ENCODE peak calls at places on chromosomes 7 and 10, in ten cellular contexts. One of them, this sample, is unnamed.

GRCh38 chr7:155951554-155952158 is 139.4 kb upstream of the SHH start:
- DNase-seq in left colon: no peak
- DNase-seq in activated naive CD8-positive, alpha-beta T cell treated with anti-CD3 and anti-CD28 coated beads, Interleukin-2, amount 50 U/mL, for 24 hours: no peak
- DNase-seq in endothelial cell: peak; percentile 1
- DNase-seq in GM23338: no peak
- DNase-seq in A172: peak; percentile 96
- DNase-seq in pulmonary artery endothelial cell: peak; percentile 74
- DNase-seq in foreskin keratinocyte: peak; percentile 98
- DNase-seq in activated naive CD4-positive, alpha-beta T cell treated with anti-CD3 and anti-CD28 coated beads for 36 hours: no peak
- DNase-seq in IMR-90: peak; percentile 86
- DNase-seq in this sample: peak; percentile 47

GRCh38 chr10:107971973-107972372 is 807.5 kb upstream of the SORCS1 start:
- DNase-seq in GM23338: no peak
- DNase-seq in left colon: no peak
- DNase-seq in IMR-90: no peak
- DNase-seq in pulmonary artery endothelial cell: no peak
- DNase-seq in activated naive CD8-positive, alpha-beta T cell treated with anti-CD3 and anti-CD28 coated beads, Interleukin-2, amount 50 U/mL, for 24 hours: no peak
- DNase-seq in foreskin keratinocyte: peak; percentile 81
- DNase-seq in A172: peak; percentile 99
- DNase-seq in activated naive CD4-positive, alpha-beta T cell treated with anti-CD3 and anti-CD28 coated beads for 36 hours: no peak
- DNase-seq in endothelial cell: no peak
- DNase-seq in this sample: no peak

GRCh38 chr10:62924344-62924748 is 108.2 kb upstream of the EGR2 start:
- DNase-seq in activated naive CD8-positive, alpha-beta T cell treated with anti-CD3 and anti-CD28 coated beads, Interleukin-2, amount 50 U/mL, for 24 hours: no peak
- DNase-seq in pulmonary artery endothelial cell: no peak
- DNase-seq in GM23338: peak; percentile 86
- DNase-seq in left colon: peak; percentile 32
- DNase-seq in foreskin keratinocyte: peak; percentile 10
- DNase-seq in IMR-90: no peak
- DNase-seq in endothelial cell: no peak
- DNase-seq in activated naive CD4-positive, alpha-beta T cell treated with anti-CD3 and anti-CD28 coated beads for 36 hours: no peak
- DNase-seq in A172: no peak
- DNase-seq in this sample: no peak

GRCh38 chr7:123867220-123867619 is 22.3 kb downstream of the HYAL4 start:
- DNase-seq in activated naive CD8-positive, alpha-beta T cell treated with anti-CD3 and anti-CD28 coated beads, Interleukin-2, amount 50 U/mL, for 24 hours: no peak
- DNase-seq in activated naive CD4-positive, alpha-beta T cell treated with anti-CD3 and anti-CD28 coated beads for 36 hours: no peak
- DNase-seq in foreskin keratinocyte: no peak
- DNase-seq in left colon: no peak
- DNase-seq in pulmonary artery endothelial cell: no peak
- DNase-seq in endothelial cell: no peak
- DNase-seq in IMR-90: peak; percentile 3
- DNase-seq in GM23338: no peak
- DNase-seq in A172: no peak
- DNase-seq in this sample: no peak

GRCh38 chr10:43396061-43396927 is 12.7 kb downstream of the HNRNPF start:
- DNase-seq in pulmonary artery endothelial cell: no peak
- DNase-seq in left colon: peak; percentile 83
- DNase-seq in activated naive CD4-positive, alpha-beta T cell treated with anti-CD3 and anti-CD28 coated beads for 36 hours: peak; percentile 87
- DNase-seq in GM23338: peak; percentile 83
- DNase-seq in A172: peak; percentile 45
- DNase-seq in foreskin keratinocyte: no peak
- DNase-seq in IMR-90: peak; percentile 58
- DNase-seq in activated naive CD8-positive, alpha-beta T cell treated with anti-CD3 and anti-CD28 coated beads, Interleukin-2, amount 50 U/mL, for 24 hours: peak; percentile 84
- DNase-seq in endothelial cell: peak; percentile 80
- DNase-seq in this sample: no peak

GRCh38 chr10:114663631-114664030 is 5.6 kb upstream of the ABLIM1 start:
- DNase-seq in A172: no peak
- DNase-seq in GM23338: peak; percentile 29
- DNase-seq in IMR-90: no peak
- DNase-seq in activated naive CD8-positive, alpha-beta T cell treated with anti-CD3 and anti-CD28 coated beads, Interleukin-2, amount 50 U/mL, for 24 hours: no peak
- DNase-seq in left colon: no peak
- DNase-seq in endothelial cell: no peak
- DNase-seq in pulmonary artery endothelial cell: no peak
- DNase-seq in foreskin keratinocyte: no peak
- DNase-seq in activated naive CD4-positive, alpha-beta T cell treated with anti-CD3 and anti-CD28 coated beads for 36 hours: no peak
- DNase-seq in this sample: no peak

GRCh38 chr10:35409094-35409582 is 72.8 kb downstream of the CCNY start:
- DNase-seq in activated naive CD4-positive, alpha-beta T cell treated with anti-CD3 and anti-CD28 coated beads for 36 hours: peak; percentile 44
- DNase-seq in activated naive CD8-positive, alpha-beta T cell treated with anti-CD3 and anti-CD28 coated beads, Interleukin-2, amount 50 U/mL, for 24 hours: peak; percentile 17
- DNase-seq in A172: peak; percentile 89
- DNase-seq in endothelial cell: no peak
- DNase-seq in IMR-90: peak; percentile 90
- DNase-seq in pulmonary artery endothelial cell: peak; percentile 58
- DNase-seq in GM23338: no peak
- DNase-seq in left colon: peak; percentile 39
- DNase-seq in foreskin keratinocyte: peak; percentile 60
- DNase-seq in this sample: no peak

GRCh38 chr7:74587435-74588126 is 69.9 kb upstream of the GTF2I start:
- DNase-seq in GM23338: peak; percentile 67
- DNase-seq in left colon: peak; percentile 84
- DNase-seq in pulmonary artery endothelial cell: peak; percentile 40
- DNase-seq in A172: peak; percentile 98
- DNase-seq in IMR-90: peak; percentile 89
- DNase-seq in activated naive CD8-positive, alpha-beta T cell treated with anti-CD3 and anti-CD28 coated beads, Interleukin-2, amount 50 U/mL, for 24 hours: no peak
- DNase-seq in activated naive CD4-positive, alpha-beta T cell treated with anti-CD3 and anti-CD28 coated beads for 36 hours: no peak
- DNase-seq in foreskin keratinocyte: no peak
- DNase-seq in endothelial cell: peak; percentile 45
- DNase-seq in this sample: peak; percentile 93

GRCh38 chr10:4771554-4772201 is 54.3 kb upstream of the AKR1E2 start:
- DNase-seq in foreskin keratinocyte: peak; percentile 51
- DNase-seq in GM23338: no peak
- DNase-seq in pulmonary artery endothelial cell: no peak
- DNase-seq in activated naive CD8-positive, alpha-beta T cell treated with anti-CD3 and anti-CD28 coated beads, Interleukin-2, amount 50 U/mL, for 24 hours: no peak
- DNase-seq in endothelial cell: no peak
- DNase-seq in A172: peak; percentile 83
- DNase-seq in left colon: no peak
- DNase-seq in IMR-90: peak; percentile 85
- DNase-seq in activated naive CD4-positive, alpha-beta T cell treated with anti-CD3 and anti-CD28 coated beads for 36 hours: no peak
- DNase-seq in this sample: no peak

GRCh38 chr10:11798862-11799735 is 24.1 kb upstream of the PROSER2 start:
- DNase-seq in pulmonary artery endothelial cell: peak; percentile 62
- DNase-seq in activated naive CD4-positive, alpha-beta T cell treated with anti-CD3 and anti-CD28 coated beads for 36 hours: no peak
- DNase-seq in A172: peak; percentile 60
- DNase-seq in GM23338: peak; percentile 65
- DNase-seq in endothelial cell: no peak
- DNase-seq in IMR-90: no peak
- DNase-seq in activated naive CD8-positive, alpha-beta T cell treated with anti-CD3 and anti-CD28 coated beads, Interleukin-2, amount 50 U/mL, for 24 hours: no peak
- DNase-seq in left colon: no peak
- DNase-seq in foreskin keratinocyte: no peak
- DNase-seq in this sample: no peak

GRCh38 chr10:92689663-92690210 is at the start of gene HHEX:
- DNase-seq in endothelial cell: peak; percentile 70
- DNase-seq in A172: no peak
- DNase-seq in activated naive CD8-positive, alpha-beta T cell treated with anti-CD3 and anti-CD28 coated beads, Interleukin-2, amount 50 U/mL, for 24 hours: peak; percentile 53
- DNase-seq in pulmonary artery endothelial cell: peak; percentile 52
- DNase-seq in GM23338: no peak
- DNase-seq in IMR-90: peak; percentile 76
- DNase-seq in left colon: peak; percentile 54
- DNase-seq in activated naive CD4-positive, alpha-beta T cell treated with anti-CD3 and anti-CD28 coated beads for 36 hours: no peak
- DNase-seq in foreskin keratinocyte: no peak
- DNase-seq in this sample: no peak

GRCh38 chr7:81611040-81611439 is 158.8 kb downstream of the HGF start:
- DNase-seq in activated naive CD4-positive, alpha-beta T cell treated with anti-CD3 and anti-CD28 coated beads for 36 hours: no peak
- DNase-seq in GM23338: peak; percentile 43
- DNase-seq in endothelial cell: no peak
- DNase-seq in IMR-90: no peak
- DNase-seq in activated naive CD8-positive, alpha-beta T cell treated with anti-CD3 and anti-CD28 coated beads, Interleukin-2, amount 50 U/mL, for 24 hours: no peak
- DNase-seq in A172: no peak
- DNase-seq in pulmonary artery endothelial cell: no peak
- DNase-seq in left colon: no peak
- DNase-seq in foreskin keratinocyte: no peak
- DNase-seq in this sample: no peak

GRCh38 chr7:116953372-116953726 is at the start of gene ST7:
- DNase-seq in IMR-90: peak; percentile 68
- DNase-seq in activated naive CD4-positive, alpha-beta T cell treated with anti-CD3 and anti-CD28 coated beads for 36 hours: peak; percentile 66
- DNase-seq in activated naive CD8-positive, alpha-beta T cell treated with anti-CD3 and anti-CD28 coated beads, Interleukin-2, amount 50 U/mL, for 24 hours: peak; percentile 64
- DNase-seq in left colon: peak; percentile 33
- DNase-seq in foreskin keratinocyte: peak; percentile 58
- DNase-seq in GM23338: peak; percentile 63
- DNase-seq in pulmonary artery endothelial cell: no peak
- DNase-seq in endothelial cell: peak; percentile 44
- DNase-seq in A172: peak; percentile 50
- DNase-seq in this sample: peak; percentile 67

GRCh38 chr10:124746992-124747391 is 2.8 kb upstream of the FAM53B start:
- DNase-seq in endothelial cell: no peak
- DNase-seq in left colon: no peak
- DNase-seq in foreskin keratinocyte: no peak
- DNase-seq in A172: no peak
- DNase-seq in pulmonary artery endothelial cell: no peak
- DNase-seq in GM23338: no peak
- DNase-seq in IMR-90: no peak
- DNase-seq in activated naive CD8-positive, alpha-beta T cell treated with anti-CD3 and anti-CD28 coated beads, Interleukin-2, amount 50 U/mL, for 24 hours: no peak
- DNase-seq in activated naive CD4-positive, alpha-beta T cell treated with anti-CD3 and anti-CD28 coated beads for 36 hours: no peak
- DNase-seq in this sample: no peak

GRCh38 chr10:116715396-116715795 is 27.0 kb downstream of the HSPA12A start:
- DNase-seq in GM23338: no peak
- DNase-seq in foreskin keratinocyte: no peak
- DNase-seq in pulmonary artery endothelial cell: no peak
- DNase-seq in activated naive CD8-positive, alpha-beta T cell treated with anti-CD3 and anti-CD28 coated beads, Interleukin-2, amount 50 U/mL, for 24 hours: no peak
- DNase-seq in A172: no peak
- DNase-seq in endothelial cell: no peak
- DNase-seq in activated naive CD4-positive, alpha-beta T cell treated with anti-CD3 and anti-CD28 coated beads for 36 hours: no peak
- DNase-seq in left colon: no peak
- DNase-seq in IMR-90: no peak
- DNase-seq in this sample: no peak

GRCh38 chr10:22630229-22631174 is 83.9 kb downstream of the PIP4K2A start:
- DNase-seq in GM23338: no peak
- DNase-seq in pulmonary artery endothelial cell: no peak
- DNase-seq in IMR-90: peak; percentile 67
- DNase-seq in activated naive CD4-positive, alpha-beta T cell treated with anti-CD3 and anti-CD28 coated beads for 36 hours: peak; percentile 73
- DNase-seq in endothelial cell: no peak
- DNase-seq in activated naive CD8-positive, alpha-beta T cell treated with anti-CD3 and anti-CD28 coated beads, Interleukin-2, amount 50 U/mL, for 24 hours: no peak
- DNase-seq in foreskin keratinocyte: no peak
- DNase-seq in left colon: no peak
- DNase-seq in A172: peak; percentile 71
- DNase-seq in this sample: no peak

GRCh38 chr10:116891208-116891607 is 41.9 kb downstream of the ENO4 start:
- DNase-seq in IMR-90: peak; percentile 94
- DNase-seq in endothelial cell: no peak
- DNase-seq in A172: peak; percentile 83
- DNase-seq in foreskin keratinocyte: no peak
- DNase-seq in GM23338: no peak
- DNase-seq in pulmonary artery endothelial cell: peak; percentile 33
- DNase-seq in activated naive CD4-positive, alpha-beta T cell treated with anti-CD3 and anti-CD28 coated beads for 36 hours: no peak
- DNase-seq in left colon: peak; percentile 74
- DNase-seq in activated naive CD8-positive, alpha-beta T cell treated with anti-CD3 and anti-CD28 coated beads, Interleukin-2, amount 50 U/mL, for 24 hours: no peak
- DNase-seq in this sample: no peak

GRCh38 chr10:45261946-45262345 is 53.5 kb downstream of the OR13A1 start:
- DNase-seq in GM23338: no peak
- DNase-seq in activated naive CD8-positive, alpha-beta T cell treated with anti-CD3 and anti-CD28 coated beads, Interleukin-2, amount 50 U/mL, for 24 hours: no peak
- DNase-seq in endothelial cell: no peak
- DNase-seq in activated naive CD4-positive, alpha-beta T cell treated with anti-CD3 and anti-CD28 coated beads for 36 hours: no peak
- DNase-seq in pulmonary artery endothelial cell: no peak
- DNase-seq in left colon: no peak
- DNase-seq in A172: no peak
- DNase-seq in IMR-90: no peak
- DNase-seq in foreskin keratinocyte: no peak
- DNase-seq in this sample: no peak

GRCh38 chr10:48466611-48467240 is 138.1 kb downstream of the ARHGAP22 start:
- DNase-seq in pulmonary artery endothelial cell: no peak
- DNase-seq in activated naive CD8-positive, alpha-beta T cell treated with anti-CD3 and anti-CD28 coated beads, Interleukin-2, amount 50 U/mL, for 24 hours: no peak
- DNase-seq in IMR-90: no peak
- DNase-seq in left colon: no peak
- DNase-seq in activated naive CD4-positive, alpha-beta T cell treated with anti-CD3 and anti-CD28 coated beads for 36 hours: no peak
- DNase-seq in A172: no peak
- DNase-seq in endothelial cell: no peak
- DNase-seq in GM23338: peak; percentile 69
- DNase-seq in foreskin keratinocyte: no peak
- DNase-seq in this sample: no peak

GRCh38 chr10:63698815-63699205 is 177.6 kb downstream of the REEP3 start:
- DNase-seq in left colon: no peak
- DNase-seq in A172: no peak
- DNase-seq in endothelial cell: no peak
- DNase-seq in activated naive CD8-positive, alpha-beta T cell treated with anti-CD3 and anti-CD28 coated beads, Interleukin-2, amount 50 U/mL, for 24 hours: no peak
- DNase-seq in foreskin keratinocyte: no peak
- DNase-seq in IMR-90: no peak
- DNase-seq in pulmonary artery endothelial cell: no peak
- DNase-seq in activated naive CD4-positive, alpha-beta T cell treated with anti-CD3 and anti-CD28 coated beads for 36 hours: no peak
- DNase-seq in GM23338: peak; percentile 16
- DNase-seq in this sample: no peak

GRCh38 chr10:25018703-25019102 is 2.3 kb downstream of the THNSL1 start:
- DNase-seq in GM23338: no peak
- DNase-seq in endothelial cell: no peak
- DNase-seq in IMR-90: no peak
- DNase-seq in A172: no peak
- DNase-seq in pulmonary artery endothelial cell: no peak
- DNase-seq in activated naive CD8-positive, alpha-beta T cell treated with anti-CD3 and anti-CD28 coated beads, Interleukin-2, amount 50 U/mL, for 24 hours: no peak
- DNase-seq in activated naive CD4-positive, alpha-beta T cell treated with anti-CD3 and anti-CD28 coated beads for 36 hours: no peak
- DNase-seq in foreskin keratinocyte: no peak
- DNase-seq in left colon: no peak
- DNase-seq in this sample: no peak

GRCh38 chr10:126905776-126906703 is 812 bp downstream of the DOCK1 start:
- DNase-seq in activated naive CD4-positive, alpha-beta T cell treated with anti-CD3 and anti-CD28 coated beads for 36 hours: no peak
- DNase-seq in IMR-90: peak; percentile 52
- DNase-seq in left colon: no peak
- DNase-seq in foreskin keratinocyte: no peak
- DNase-seq in GM23338: peak; percentile 88
- DNase-seq in A172: no peak
- DNase-seq in activated naive CD8-positive, alpha-beta T cell treated with anti-CD3 and anti-CD28 coated beads, Interleukin-2, amount 50 U/mL, for 24 hours: no peak
- DNase-seq in endothelial cell: peak; percentile 60
- DNase-seq in pulmonary artery endothelial cell: no peak
- DNase-seq in this sample: no peak

GRCh38 chr10:81920213-81920829 is 45.3 kb downstream of the NRG3 start:
- DNase-seq in activated naive CD8-positive, alpha-beta T cell treated with anti-CD3 and anti-CD28 coated beads, Interleukin-2, amount 50 U/mL, for 24 hours: peak; percentile 3
- DNase-seq in activated naive CD4-positive, alpha-beta T cell treated with anti-CD3 and anti-CD28 coated beads for 36 hours: peak; percentile 8
- DNase-seq in left colon: no peak
- DNase-seq in A172: peak; percentile 4
- DNase-seq in pulmonary artery endothelial cell: no peak
- DNase-seq in foreskin keratinocyte: no peak
- DNase-seq in IMR-90: no peak
- DNase-seq in GM23338: peak; percentile 62
- DNase-seq in endothelial cell: peak; percentile 55
- DNase-seq in this sample: no peak

GRCh38 chr10:49539320-49539885 is 482 bp upstream of the ERCC6 start:
- DNase-seq in GM23338: peak; percentile 41
- DNase-seq in A172: peak; percentile 13
- DNase-seq in endothelial cell: peak; percentile 58
- DNase-seq in activated naive CD4-positive, alpha-beta T cell treated with anti-CD3 and anti-CD28 coated beads for 36 hours: peak; percentile 36
- DNase-seq in activated naive CD8-positive, alpha-beta T cell treated with anti-CD3 and anti-CD28 coated beads, Interleukin-2, amount 50 U/mL, for 24 hours: no peak
- DNase-seq in pulmonary artery endothelial cell: peak; percentile 45
- DNase-seq in foreskin keratinocyte: peak; percentile 40
- DNase-seq in left colon: peak; percentile 42
- DNase-seq in IMR-90: peak; percentile 52
- DNase-seq in this sample: peak; percentile 68

GRCh38 chr10:77087406-77087805 is 550.2 kb downstream of the KCNMA1 start:
- DNase-seq in activated naive CD8-positive, alpha-beta T cell treated with anti-CD3 and anti-CD28 coated beads, Interleukin-2, amount 50 U/mL, for 24 hours: no peak
- DNase-seq in GM23338: no peak
- DNase-seq in A172: peak; percentile 7
- DNase-seq in foreskin keratinocyte: no peak
- DNase-seq in left colon: no peak
- DNase-seq in endothelial cell: no peak
- DNase-seq in IMR-90: peak; percentile 66
- DNase-seq in pulmonary artery endothelial cell: no peak
- DNase-seq in activated naive CD4-positive, alpha-beta T cell treated with anti-CD3 and anti-CD28 coated beads for 36 hours: no peak
- DNase-seq in this sample: no peak

GRCh38 chr7:47724335-47724982 is 142.5 kb upstream of the TNS3 start:
- DNase-seq in A172: peak; percentile 36
- DNase-seq in pulmonary artery endothelial cell: peak; percentile 15
- DNase-seq in IMR-90: peak; percentile 96
- DNase-seq in GM23338: peak; percentile 53
- DNase-seq in foreskin keratinocyte: no peak
- DNase-seq in activated naive CD8-positive, alpha-beta T cell treated with anti-CD3 and anti-CD28 coated beads, Interleukin-2, amount 50 U/mL, for 24 hours: no peak
- DNase-seq in endothelial cell: no peak
- DNase-seq in left colon: no peak
- DNase-seq in activated naive CD4-positive, alpha-beta T cell treated with anti-CD3 and anti-CD28 coated beads for 36 hours: no peak
- DNase-seq in this sample: no peak

GRCh38 chr7:1922071-1922869 is 252.2 kb downstream of the ELFN1 start:
- DNase-seq in activated naive CD4-positive, alpha-beta T cell treated with anti-CD3 and anti-CD28 coated beads for 36 hours: peak; percentile 75
- DNase-seq in GM23338: no peak
- DNase-seq in pulmonary artery endothelial cell: no peak
- DNase-seq in left colon: no peak
- DNase-seq in A172: no peak
- DNase-seq in activated naive CD8-positive, alpha-beta T cell treated with anti-CD3 and anti-CD28 coated beads, Interleukin-2, amount 50 U/mL, for 24 hours: peak; percentile 36
- DNase-seq in foreskin keratinocyte: no peak
- DNase-seq in IMR-90: peak; percentile 17
- DNase-seq in endothelial cell: no peak
- DNase-seq in this sample: no peak

GRCh38 chr7:44491229-44491628 is 771 bp upstream of the NUDCD3 start:
- DNase-seq in IMR-90: no peak
- DNase-seq in activated naive CD4-positive, alpha-beta T cell treated with anti-CD3 and anti-CD28 coated beads for 36 hours: no peak
- DNase-seq in endothelial cell: no peak
- DNase-seq in activated naive CD8-positive, alpha-beta T cell treated with anti-CD3 and anti-CD28 coated beads, Interleukin-2, amount 50 U/mL, for 24 hours: no peak
- DNase-seq in A172: no peak
- DNase-seq in foreskin keratinocyte: no peak
- DNase-seq in left colon: no peak
- DNase-seq in GM23338: no peak
- DNase-seq in pulmonary artery endothelial cell: no peak
- DNase-seq in this sample: no peak

This sample was measured in right atrium auricular region.